ENCODE peak calls at places on chromosome 10, in ten cellular contexts. E is IMR-90, Y is tibial nerve, H is A549, L is adrenal gland, G is esophagus squamous epithelium, V is uterus, Z is K562, S is spleen, B is body of pancreas. F is an unnamed sample.

GRCh38 chr10:79055892-79056291 is 12.9 kb upstream of the ZMIZ1 start:
- DNase-seq in E (no peak), Y (no peak), H (no peak), L (no peak), G (no peak), V (peak), Z (no peak), S (peak), B (no peak), F (peak)

GRCh38 chr10:12973149-12973718 is 28.3 kb downstream of the CCDC3 start:
- DNase-seq in E (no peak), Y (no peak), H (no peak), L (no peak), G (no peak), V (no peak), Z (no peak), S (no peak), B (no peak), F (no peak)

GRCh38 chr10:129533281-129533680 is 66.2 kb downstream of the MGMT start:
- DNase-seq in E (no peak), Y (no peak), H (no peak), L (no peak), G (no peak), V (no peak), Z (no peak), S (no peak), B (no peak), F (no peak)

GRCh38 chr10:77264107-77264506 is 373.5 kb downstream of the KCNMA1 start:
- DNase-seq in E (no peak), Y (no peak), H (no peak), L (no peak), G (no peak), V (no peak), Z (no peak), S (no peak), B (no peak), F (no peak)

GRCh38 chr10:66398653-66399052 is 527.2 kb upstream of the LRRTM3 start:
- DNase-seq in E (no peak), Y (no peak), H (no peak), L (no peak), G (no peak), V (no peak), Z (no peak), S (no peak), B (no peak), F (no peak)

GRCh38 chr10:47259521-47259920 is 40.5 kb upstream of the GDF10 start:
- DNase-seq in E (no peak), Y (no peak), H (no peak), L (no peak), G (no peak), V (no peak), Z (no peak), S (no peak), B (no peak), F (no peak)

GRCh38 chr10:52499281-52499680 is 185.2 kb downstream of the DKK1 start:
- DNase-seq in E (no peak), Y (no peak), H (no peak), L (no peak), G (no peak), V (no peak), Z (no peak), S (no peak), B (no peak), F (no peak)

GRCh38 chr10:18044976-18045720 is 93.4 kb downstream of the SLC39A12 start:
- DNase-seq in E (peak), Y (no peak), H (no peak), L (no peak), G (no peak), V (no peak), Z (no peak), S (no peak), B (no peak), F (no peak)

GRCh38 chr10:5481121-5481520 is 18.2 kb downstream of the CALML5 start:
- DNase-seq in E (no peak), Y (no peak), H (no peak), L (no peak), G (no peak), V (no peak), Z (no peak), S (no peak), B (no peak), F (no peak)

GRCh38 chr10:80397014-80397413 is 11.3 kb upstream of the PRXL2A start:
- DNase-seq in E (no peak), Y (no peak), H (no peak), L (no peak), G (no peak), V (no peak), Z (peak), S (no peak), B (no peak), F (no peak)

GRCh38 chr10:80394358-80394916 is 13.9 kb upstream of the PRXL2A start:
- DNase-seq in E (no peak), Y (no peak), H (no peak), L (no peak), G (no peak), V (no peak), Z (no peak), S (no peak), B (no peak), F (no peak)

GRCh38 chr10:80390740-80391139 is 17.6 kb upstream of the PRXL2A start:
- DNase-seq in E (no peak), Y (no peak), H (no peak), L (no peak), G (no peak), V (no peak), Z (no peak), S (no peak), B (no peak), F (no peak)

GRCh38 chr10:80392250-80392649 is 16.1 kb upstream of the PRXL2A start:
- DNase-seq in E (no peak), Y (no peak), H (no peak), L (no peak), G (no peak), V (no peak), Z (no peak), S (no peak), B (no peak), F (no peak)
- TF ChIP-seq POLR2A in E (no peak), Y (no peak), H (no peak), L (no peak), G (no peak), V (no peak), Z (no peak), S (no peak), B (no peak), F (no peak)

GRCh38 chr10:24428410-24428782 is 219.5 kb downstream of the KIAA1217 start:
- DNase-seq in E (peak), Y (no peak), H (peak), L (no peak), G (no peak), V (no peak), Z (no peak), S (no peak), B (no peak), F (no peak)
- H3K27ac ChIP-seq in E (no peak), Y (no peak), H (no peak), L (no peak), G (no peak), V (no peak), Z (no peak), S (no peak), B (no peak), F (no peak)

DNA sequence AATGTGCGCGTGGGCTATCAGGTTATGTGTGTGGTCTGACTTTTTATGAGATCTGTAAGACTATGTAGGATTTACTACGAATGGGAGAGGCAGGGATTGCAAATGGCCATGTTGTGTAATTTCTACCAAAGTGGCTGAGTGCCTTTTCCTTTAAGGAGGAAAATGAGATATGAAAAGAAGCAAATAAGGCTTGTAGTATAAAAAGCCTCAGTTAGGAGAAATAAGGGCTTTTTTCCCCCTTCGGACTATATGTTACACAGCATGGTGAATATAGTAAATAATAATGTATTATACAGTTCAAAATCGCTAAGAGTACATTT is 447 bp upstream of the GPAM start:
- DNase-seq in E (no peak), Y (no peak), H (no peak), L (no peak), G (no peak), V (no peak), Z (no peak), S (no peak), B (no peak), F (no peak)
- TF ChIP-seq POLR2A in E (no peak), Y (no peak), H (no peak), L (no peak), G (no peak), V (no peak), Z (no peak), S (no peak), B (no peak), F (no peak)

GRCh38 chr10:69214666-69215131 is 5.4 kb upstream of the HKDC1 start:
- DNase-seq in E (no peak), Y (no peak), H (no peak), L (no peak), G (no peak), V (no peak), Z (no peak), S (no peak), B (no peak), F (no peak)

GRCh38 chr10:69213601-69214311 is 6.4 kb upstream of the HKDC1 start:
- DNase-seq in E (no peak), Y (no peak), H (no peak), L (no peak), G (no peak), V (no peak), Z (no peak), S (no peak), B (no peak), F (no peak)

GRCh38 chr10:69217119-69217754 is 2.9 kb upstream of the HKDC1 start:
- DNase-seq in E (peak), Y (no peak), H (peak), L (no peak), G (no peak), V (no peak), Z (no peak), S (no peak), B (no peak), F (no peak)

GRCh38 chr10:69216577-69217118 is 3.5 kb upstream of the HKDC1 start:
- DNase-seq in E (no peak), Y (no peak), H (no peak), L (no peak), G (no peak), V (no peak), Z (no peak), S (no peak), B (no peak), F (no peak)

GRCh38 chr10:69215405-69216176 is 4.5 kb upstream of the HKDC1 start:
- DNase-seq in E (no peak), Y (no peak), H (no peak), L (no peak), G (no peak), V (no peak), Z (no peak), S (no peak), B (no peak), F (no peak)
- H3K27ac ChIP-seq in E (no peak), Y (no peak), H (peak), L (no peak), G (no peak), V (no peak), Z (no peak), S (no peak), B (no peak), F (no peak)